ENCODE peak calls at places on chromosomes 6 and 20, in eight cellular contexts. A is body of pancreas; B is astrocyte of the cerebellum; V is adipocyte; R is mesendoderm; Q is fibroblast of the aortic adventitia; E is NCI-H2029; K is activated CD4-positive, alpha-beta T cell treated with anti-CD3 and anti-CD28 coated beads, Interleukin-2, amount 50 U/mL, for 24 hours. Y is an unnamed sample.

GRCh38 chr6:34236423-34237315 is at the start of gene HMGA1:
- DNase-seq in V (peak; percentile 91), Q (peak; percentile 77), R (peak; percentile 96), A (peak; percentile 85), B (peak; percentile 43), K (peak; percentile 83), E (peak; percentile 81), Y (peak; percentile 90)

GRCh38 chr6:74091133-74091793 is 395.3 kb downstream of the CD109 start:
- DNase-seq in B (peak; percentile 24), Q (peak; percentile 69), R (peak; percentile 55), E (peak; percentile 35), V (peak; percentile 86), K (no peak), A (no peak), Y (peak; percentile 20)

GRCh38 chr6:155274533-155274932 is 10.7 kb downstream of the CLDN20 start:
- DNase-seq in V (peak; percentile 57), K (no peak), A (no peak), B (peak; percentile 33), R (no peak), Q (peak; percentile 58), E (no peak), Y (no peak)

GRCh38 chr20:5642155-5642981 is 107.8 kb upstream of the SHLD1 start:
- DNase-seq in E (peak; percentile 51), R (no peak), K (no peak), Q (peak; percentile 91), V (peak; percentile 66), B (no peak), A (no peak), Y (peak; percentile 62)

GRCh38 chr6:111677186-111677990 is 71.7 kb upstream of the TRAF3IP2 start:
- DNase-seq in Q (no peak), V (no peak), A (no peak), K (no peak), R (peak; percentile 49), E (no peak), B (no peak), Y (no peak)

GRCh38 chr20:20075032-20075431 is 22.7 kb downstream of the CFAP61 start:
- DNase-seq in B (no peak), Q (no peak), R (no peak), A (no peak), E (no peak), V (no peak), K (no peak), Y (no peak)

GRCh38 chr6:47512872-47513271 is 35.3 kb downstream of the CD2AP start:
- DNase-seq in V (no peak), Q (no peak), E (no peak), K (no peak), R (no peak), A (no peak), B (no peak), Y (no peak)

GRCh38 chr6:157981395-157982296 is at the start of gene SYNJ2:
- DNase-seq in B (no peak), R (peak; percentile 91), V (peak; percentile 91), Q (peak; percentile 66), K (peak; percentile 69), E (peak; percentile 66), A (peak; percentile 86), Y (peak; percentile 50)

GRCh38 chr6:137517404-137517803 is 23.2 kb upstream of the OLIG3 start:
- DNase-seq in A (no peak), E (no peak), Q (no peak), R (no peak), B (no peak), V (no peak), K (no peak), Y (no peak)

GRCh38 chr6:140320799-140321099 is 946.3 kb upstream of the CITED2 start:
- DNase-seq in Q (peak; percentile 18), V (peak; percentile 11), R (no peak), B (no peak), E (no peak), K (no peak), A (no peak), Y (no peak)